ENCODE peak calls at places on chromosomes 4 and X, in six cellular contexts. L is AG10803; H is stimulated activated CD4-positive, alpha-beta T cell treated with anti-CD3 and anti-CD28 coated beads, Interleukin-1b, Interleukin-23, amount 100 ng/mL, for 24 hours; N is NCI-H146; B is breast epithelium; R is T-helper 22 cell. O is an unnamed sample.

GRCh38 chr4:45554423-45554822 is 569.4 kb downstream of the GABRG1 start:
- DNase-seq in B (no peak), N (no peak), R (no peak), L (no peak), H (no peak), O (no peak)

GRCh38 chr4:34920032-34920431 is 1324.3 kb downstream of the ARAP2 start:
- DNase-seq in B (no peak), L (no peak), H (no peak), R (no peak), N (no peak), O (no peak)

GRCh38 chr4:151948351-151949016 is 187.7 kb upstream of the GATB start:
- DNase-seq in H (no peak), N (no peak), B (no peak), R (no peak), L (peak; percentile 24), O (no peak)

GRCh38 chrX:15384304-15384703 is at the start of gene VEGFD:
- DNase-seq in R (no peak), N (no peak), B (no peak), H (no peak), L (peak; percentile 65), O (no peak)

GRCh38 chr4:55397024-55397520 is 1.3 kb downstream of the TMEM165 start:
- DNase-seq in N (no peak), L (no peak), R (no peak), H (no peak), B (peak; percentile 19), O (no peak)

GRCh38 chr4:174681723-174682300 is 147.2 kb downstream of the GLRA3 start:
- DNase-seq in R (no peak), N (no peak), L (no peak), B (no peak), H (no peak), O (no peak)

GRCh38 chr4:6148506-6149205 is 51.7 kb downstream of the JAKMIP1 start:
- DNase-seq in L (no peak), R (no peak), H (no peak), B (no peak), N (no peak), O (no peak)

GRCh38 chr4:54687887-54688841 is 30.4 kb downstream of the KIT start:
- DNase-seq in H (no peak), N (no peak), R (no peak), B (no peak), L (peak; percentile 67), O (no peak)

GRCh38 chr4:118749347-118749988 is 64.3 kb downstream of the METTL14 start:
- DNase-seq in R (no peak), L (no peak), B (no peak), H (no peak), N (peak; percentile 81), O (no peak)

GRCh38 chr4:150251752-150252190 is 173.5 kb downstream of the DCLK2 start:
- DNase-seq in L (no peak), R (no peak), H (no peak), N (no peak), B (no peak), O (no peak)

GRCh38 chrX:119734897-119735339 is 23.5 kb upstream of the SOWAHD start:
- DNase-seq in H (no peak), N (peak; percentile 54), L (peak; percentile 9), B (no peak), R (no peak), O (no peak)

GRCh38 chr4:120658772-120659171 is 263.8 kb downstream of the PRDM5 start:
- DNase-seq in N (no peak), L (no peak), B (no peak), H (no peak), R (no peak), O (no peak)

GRCh38 chr4:25351777-25352421 is 25.2 kb upstream of the ANAPC4 start:
- DNase-seq in H (no peak), L (peak; percentile 64), B (no peak), R (no peak), N (no peak), O (no peak)

GRCh38 chrX:97267376-97267775 is 383.7 kb downstream of the RPA4 start:
- DNase-seq in L (peak; percentile 16), R (no peak), N (no peak), H (no peak), B (no peak), O (no peak)

GRCh38 chr4:57098945-57099344 is 11.2 kb downstream of the IGFBP7 start:
- DNase-seq in L (peak; percentile 94), B (no peak), H (no peak), N (no peak), R (no peak), O (no peak)

GRCh38 chr4:478373-478772 is 20.6 kb downstream of the ZNF721 start:
- DNase-seq in H (no peak), N (no peak), B (no peak), R (no peak), L (no peak), O (no peak)

GRCh38 chr4:82968972-82969371 is 41.7 kb downstream of the LIN54 start:
- DNase-seq in H (no peak), R (no peak), L (no peak), N (no peak), B (no peak), O (no peak)

GRCh38 chrX:53288173-53288572 is 6.8 kb upstream of the IQSEC2 start:
- DNase-seq in B (no peak), H (no peak), L (no peak), R (no peak), N (peak; percentile 36), O (no peak)

GRCh38 chrX:152987801-152988200 is 6.1 kb downstream of the PNMA5 start:
- DNase-seq in N (no peak), B (no peak), L (no peak), R (no peak), H (no peak), O (no peak)

GRCh38 chr4:10998826-10999225 is 314.3 kb upstream of the CLNK start:
- DNase-seq in H (no peak), R (no peak), N (no peak), B (no peak), L (no peak), O (no peak)

GRCh38 chr4:24169956-24170355 is 280.1 kb upstream of the PPARGC1A start:
- DNase-seq in H (no peak), N (no peak), B (no peak), L (no peak), R (no peak), O (no peak)

GRCh38 chrX:5617666-5618065 is 611.0 kb downstream of the NLGN4X start:
- DNase-seq in B (no peak), H (no peak), L (no peak), N (no peak), R (no peak), O (no peak)

GRCh38 chr4:3362431-3363287 is 69.8 kb downstream of the RGS12 start:
- DNase-seq in B (peak; percentile 2), H (no peak), R (no peak), L (no peak), N (no peak), O (no peak)

GRCh38 chr4:150256841-150257273 is 178.6 kb downstream of the DCLK2 start:
- DNase-seq in H (no peak), L (no peak), R (no peak), N (no peak), B (no peak), O (no peak)